ENCODE peak calls at places on chromosomes 16 and 17, in ten cellular contexts. S, I, U, C, F, H, Z, E, M and V are unnamed samples.

GRCh38 chr16:54980821-54981220 is 50.2 kb downstream of the IRX5 start:
- DNase-seq in S (no peak), I (no peak), U (no peak), C (no peak), F (no peak), H (no peak), Z (no peak), E (no peak), M (no peak), V (no peak)

GRCh38 chr16:88302666-88303065 is 80.1 kb upstream of the ZNF469 start:
- DNase-seq in S (no peak), I (no peak), U (no peak), C (no peak), F (no peak), H (no peak), Z (no peak), E (no peak), M (no peak), V (no peak)

GRCh38 chr16:15874745-15875314 is 13.6 kb downstream of the CEP20 start:
- DNase-seq in S (peak; percentile 83), I (peak; percentile 10), U (peak; percentile 51), C (peak; percentile 40), F (peak; percentile 54), H (no peak), Z (no peak), E (peak; percentile 20), M (no peak), V (no peak)

GRCh38 chr16:50667497-50668367 is 13.4 kb downstream of the SNX20 start:
- DNase-seq in S (no peak), I (no peak), U (no peak), C (no peak), F (no peak), H (no peak), Z (peak; percentile 34), E (no peak), M (no peak), V (no peak)

GRCh38 chr16:81523387-81524115 is 78.9 kb downstream of the CMIP start:
- DNase-seq in S (no peak), I (no peak), U (peak; percentile 75), C (peak; percentile 83), F (peak; percentile 65), H (no peak), Z (no peak), E (no peak), M (no peak), V (no peak)

GRCh38 chr17:1577186-1577585 is 14.6 kb upstream of the PITPNA start:
- DNase-seq in S (peak; percentile 96), I (no peak), U (peak; percentile 97), C (peak; percentile 88), F (peak; percentile 94), H (no peak), Z (no peak), E (peak; percentile 86), M (no peak), V (no peak)

GRCh38 chr17:49471089-49471683 is 23.9 kb upstream of the NGFR start:
- DNase-seq in S (no peak), I (no peak), U (no peak), C (no peak), F (no peak), H (no peak), Z (no peak), E (peak; percentile 46), M (no peak), V (no peak)

GRCh38 chr16:60137891-60138290 is 1403.8 kb upstream of the GOT2 start:
- DNase-seq in S (no peak), I (no peak), U (no peak), C (no peak), F (no peak), H (no peak), Z (no peak), E (no peak), M (no peak), V (no peak)

GRCh38 chr16:23595246-23595950 is 718 bp downstream of the NDUFAB1 start:
- DNase-seq in S (no peak), I (no peak), U (no peak), C (peak; percentile 19), F (peak; percentile 13), H (no peak), Z (no peak), E (no peak), M (no peak), V (no peak)

GRCh38 chr16:87353613-87354012 is 30.0 kb downstream of the FBXO31 start:
- DNase-seq in S (no peak), I (no peak), U (no peak), C (no peak), F (no peak), H (no peak), Z (no peak), E (no peak), M (no peak), V (no peak)

GRCh38 chr16:85364323-85365040 is 248.6 kb upstream of the GSE1 start:
- DNase-seq in S (no peak), I (no peak), U (no peak), C (no peak), F (no peak), H (no peak), Z (no peak), E (no peak), M (no peak), V (no peak)

GRCh38 chr16:67158637-67159600 is 790 bp downstream of the TRADD start:
- DNase-seq in S (no peak), I (no peak), U (peak; percentile 51), C (no peak), F (no peak), H (peak; percentile 76), Z (peak; percentile 76), E (no peak), M (no peak), V (no peak)

GRCh38 chr17:4463818-4464501 is 30.2 kb downstream of the SPNS3 start:
- DNase-seq in S (no peak), I (no peak), U (no peak), C (no peak), F (no peak), H (no peak), Z (no peak), E (no peak), M (no peak), V (peak; percentile 41)

GRCh38 chr16:87919681-87919994 is 16.7 kb downstream of the CA5A start:
- DNase-seq in S (no peak), I (no peak), U (no peak), C (no peak), F (no peak), H (no peak), Z (no peak), E (no peak), M (no peak), V (no peak)

GRCh38 chr17:59357219-59357699 is 25.8 kb downstream of the YPEL2 start:
- DNase-seq in S (no peak), I (no peak), U (no peak), C (no peak), F (no peak), H (no peak), Z (no peak), E (no peak), M (no peak), V (no peak)